ENCODE peak calls at places on chromosomes 2 and 18, in five cellular contexts. H, B, Y, J and F are unnamed samples.

GRCh38 chr18:57898506-57899124 is 95.5 kb upstream of the ATP8B1 start:
- DNase-seq in H (no peak), B (no peak), Y (peak), J (no peak), F (no peak)

GRCh38 chr2:30975156-30975555 is 163.1 kb downstream of the GALNT14 start:
- DNase-seq in H (no peak), B (no peak), Y (no peak), J (no peak), F (no peak)

GRCh38 chr2:128559533-128560515 is 241.2 kb upstream of the HS6ST1 start:
- DNase-seq in H (no peak), B (no peak), Y (no peak), J (no peak), F (no peak)

GRCh38 chr2:176872406-176872805 is 340.2 kb upstream of the HNRNPA3 start:
- DNase-seq in H (no peak), B (no peak), Y (no peak), J (no peak), F (no peak)

GRCh38 chr2:236574000-236574399 is 4.4 kb downstream of the ACKR3 start:
- DNase-seq in H (no peak), B (no peak), Y (no peak), J (no peak), F (no peak)

GRCh38 chr2:225282858-225283693 is 116.4 kb upstream of the NYAP2 start:
- DNase-seq in H (no peak), B (no peak), Y (no peak), J (no peak), F (peak)

GRCh38 chr2:65749549-65749948 is 317.1 kb upstream of the SPRED2 start:
- DNase-seq in H (no peak), B (no peak), Y (peak), J (no peak), F (no peak)

GRCh38 chr2:94999431-94999883 is 26.1 kb upstream of the MAL start:
- DNase-seq in H (no peak), B (no peak), Y (no peak), J (no peak), F (no peak)

GRCh38 chr2:241728000-241728399 is 6.4 kb upstream of the D2HGDH start:
- DNase-seq in H (no peak), B (no peak), Y (no peak), J (no peak), F (no peak)

GRCh38 chr2:191983186-191983585 is 136.3 kb upstream of the CAVIN2 start:
- DNase-seq in H (no peak), B (no peak), Y (no peak), J (no peak), F (no peak)

GRCh38 chr2:63729362-63729761 is 112.3 kb upstream of the UGP2 start:
- DNase-seq in H (no peak), B (no peak), Y (no peak), J (no peak), F (no peak)

GRCh38 chr2:101356486-101356885 is 30.8 kb downstream of the CREG2 start:
- DNase-seq in H (no peak), B (no peak), Y (no peak), J (no peak), F (no peak)

GRCh38 chr2:4122751-4123150 is 419.4 kb downstream of the DCDC2C start:
- DNase-seq in H (no peak), B (no peak), Y (no peak), J (no peak), F (no peak)

GRCh38 chr2:232336956-232337700 is 41.4 kb upstream of the ALPP start:
- DNase-seq in H (no peak), B (no peak), Y (no peak), J (peak), F (no peak)

GRCh38 chr18:2547477-2548087 is 23.7 kb downstream of the METTL4 start:
- DNase-seq in H (no peak), B (no peak), Y (no peak), J (no peak), F (no peak)

GRCh38 chr2:211899871-211900482 is 638.6 kb downstream of the ERBB4 start:
- DNase-seq in H (no peak), B (no peak), Y (no peak), J (no peak), F (no peak)

GRCh38 chr2:65017335-65017734 is 28.1 kb downstream of the SLC1A4 start:
- DNase-seq in H (no peak), B (peak), Y (no peak), J (no peak), F (no peak)

GRCh38 chr18:79922971-79923411 is 28.5 kb downstream of the SLC66A2 start:
- DNase-seq in H (no peak), B (peak), Y (no peak), J (no peak), F (no peak)

GRCh38 chr18:70420151-70420898 is 131.5 kb downstream of the SOCS6 start:
- DNase-seq in H (no peak), B (no peak), Y (peak), J (no peak), F (no peak)

GRCh38 chr18:3427944-3428343 is 22.0 kb upstream of the TGIF1 start:
- DNase-seq in H (no peak), B (no peak), Y (no peak), J (no peak), F (no peak)

GRCh38 chr2:157302492-157303099 is 23.0 kb downstream of the ERMN start:
- DNase-seq in H (no peak), B (no peak), Y (no peak), J (no peak), F (peak)

GRCh38 chr2:32847734-32848133 is 99.0 kb upstream of the LTBP1 start:
- DNase-seq in H (no peak), B (no peak), Y (no peak), J (no peak), F (no peak)

GRCh38 chr2:152098033-152098797 is 629 bp downstream of the CACNB4 start:
- DNase-seq in H (no peak), B (peak), Y (no peak), J (peak), F (peak)

GRCh38 chr2:226647626-226648518 is 151.7 kb downstream of the IRS1 start:
- DNase-seq in H (no peak), B (no peak), Y (no peak), J (no peak), F (no peak)

GRCh38 chr2:112053917-112054846 is 887 bp upstream of the TMEM87B start:
- DNase-seq in H (peak), B (peak), Y (peak), J (peak), F (peak)

GRCh38 chr2:112059671-112060070 is 4.6 kb downstream of the TMEM87B start:
- DNase-seq in H (no peak), B (no peak), Y (no peak), J (no peak), F (no peak)

GRCh38 chr2:112055833-112056625 is 960 bp downstream of the TMEM87B start:
- DNase-seq in H (no peak), B (peak), Y (peak), J (peak), F (peak)

GRCh38 chr2:112056626-112056987 is 1.5 kb downstream of the TMEM87B start:
- DNase-seq in H (no peak), B (no peak), Y (no peak), J (no peak), F (no peak)

GRCh38 chr2:112055110-112055832 is at the start of gene TMEM87B:
- DNase-seq in H (peak), B (peak), Y (peak), J (peak), F (peak)
- TF ChIP-seq CTCF in H (peak), B (no peak), Y (no peak), J (no peak), F (no peak)

GRCh38 chr2:45442026-45442425 is 169.0 kb downstream of the SRBD1 start:
- DNase-seq in H (no peak), B (no peak), Y (no peak), J (no peak), F (no peak)

GRCh38 chr2:45438872-45439665 is 172.0 kb downstream of the SRBD1 start:
- DNase-seq in H (no peak), B (no peak), Y (no peak), J (no peak), F (no peak)

GRCh38 chr2:45441571-45441970 is 169.5 kb downstream of the SRBD1 start:
- DNase-seq in H (no peak), B (no peak), Y (no peak), J (no peak), F (no peak)

GRCh38 chr2:45443012-45443411 is 168.1 kb downstream of the SRBD1 start:
- DNase-seq in H (no peak), B (no peak), Y (no peak), J (no peak), F (no peak)

GRCh38 chr2:45439788-45440773 is 171.0 kb downstream of the SRBD1 start:
- DNase-seq in H (no peak), B (no peak), Y (peak), J (no peak), F (no peak)
- TF ChIP-seq CTCF in H (no peak), B (no peak), Y (peak), J (no peak), F (no peak)

GRCh38 chr2:6525371-6525770 is 340.3 kb downstream of the CMPK2 start:
- DNase-seq in H (no peak), B (no peak), Y (no peak), J (no peak), F (no peak)

GRCh38 chr2:6524678-6525367 is 340.9 kb downstream of the CMPK2 start:
- DNase-seq in H (no peak), B (no peak), Y (no peak), J (no peak), F (no peak)

GRCh38 chr2:6531304-6531703 is 334.4 kb downstream of the CMPK2 start:
- DNase-seq in H (no peak), B (no peak), Y (no peak), J (no peak), F (no peak)

GRCh38 chr2:6523476-6523875 is 342.2 kb downstream of the CMPK2 start:
- DNase-seq in H (no peak), B (no peak), Y (no peak), J (no peak), F (no peak)

DNA sequence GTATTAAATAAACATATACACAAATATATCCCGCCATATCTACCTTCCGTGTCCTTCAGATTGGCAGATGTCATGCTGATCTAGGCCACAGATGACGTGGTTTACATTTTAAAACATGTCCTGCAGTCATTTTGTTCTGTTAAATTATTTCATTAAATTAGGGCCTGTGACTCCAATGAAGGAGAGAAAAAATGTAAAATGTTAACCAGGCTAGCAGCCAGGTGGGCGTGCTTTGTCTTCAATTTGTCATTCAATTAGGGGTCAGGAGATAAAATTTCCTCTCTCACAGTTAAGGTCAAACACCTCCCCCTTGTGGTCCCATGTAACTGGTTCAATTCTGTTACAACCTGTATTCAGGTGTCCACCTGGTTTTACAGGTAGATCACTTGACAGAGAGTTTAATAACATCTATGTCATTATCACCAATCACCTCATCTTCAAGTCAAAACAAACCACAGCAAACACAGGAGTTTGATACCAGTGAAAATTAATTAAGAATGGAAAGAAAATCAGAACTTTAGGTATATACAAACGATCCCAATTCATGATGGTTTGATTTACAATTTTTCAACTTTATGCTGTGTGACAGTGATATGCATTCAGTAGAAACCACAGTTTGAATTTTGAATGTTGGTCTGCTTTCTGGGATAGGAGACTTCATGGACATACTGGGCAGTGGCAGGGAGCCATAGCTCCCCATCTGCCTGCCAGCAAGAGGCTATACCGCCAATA is 339.4 kb downstream of the CMPK2 start:
- DNase-seq in H (no peak), B (peak), Y (no peak), J (no peak), F (no peak)
- TF ChIP-seq CTCF in H (no peak), B (peak), Y (no peak), J (peak), F (no peak)

GRCh38 chr2:25567406-25567805 is 106.0 kb downstream of the DTNB start:
- DNase-seq in H (no peak), B (no peak), Y (peak), J (no peak), F (peak)
- TF ChIP-seq CTCF in H (peak), B (peak), Y (peak), J (peak), F (peak)